ENCODE peak calls at places on chromosome X, in ten cellular contexts. A is left ventricle myocardium inferior, F is lower lobe of right lung, T is A673, V is BJ, I is neural progenitor cell, N is OCI-LY7, J is ovary, Y is mucosa of descending colon, O is fibroblast of mammary gland. B is an unnamed sample.

GRCh38 chrX:71671043-71671829 is 3.9 kb downstream of the LOC101059915 start:
- DNase-seq in J (no peak), Y (no peak), V (no peak), I (no peak), A (no peak), O (no peak), N (no peak), F (no peak), T (no peak), B (peak)

GRCh38 chrX:40418413-40419195 is 162.2 kb upstream of the ATP6AP2 start:
- DNase-seq in A (no peak), J (no peak), T (no peak), I (no peak), N (no peak), V (no peak), Y (no peak), O (no peak), F (no peak), B (peak)

GRCh38 chrX:119194631-119195030 is 41.5 kb upstream of the PGRMC1 start:
- DNase-seq in J (no peak), F (no peak), I (peak), O (peak), Y (no peak), N (no peak), A (no peak), T (peak), V (no peak), B (no peak)

GRCh38 chrX:72268601-72269365 is 8.3 kb downstream of the RPS4X start:
- DNase-seq in N (no peak), Y (no peak), V (no peak), T (peak), F (no peak), J (no peak), A (no peak), O (peak), I (no peak), B (no peak)

GRCh38 chrX:72080150-72080549 is 51.6 kb downstream of the RTL5 start:
- DNase-seq in V (no peak), T (no peak), A (no peak), I (no peak), F (no peak), N (no peak), Y (no peak), J (no peak), O (no peak), B (no peak)

GRCh38 chrX:102739642-102740041 is 19.1 kb downstream of the GPRASP3 start:
- DNase-seq in Y (no peak), F (no peak), I (no peak), T (peak), J (no peak), N (no peak), V (no peak), O (no peak), A (no peak), B (no peak)

GRCh38 chrX:42531431-42531830 is 246.5 kb downstream of the PPP1R2C start:
- DNase-seq in V (no peak), J (no peak), F (no peak), I (no peak), A (no peak), N (no peak), Y (no peak), T (no peak), O (no peak), B (no peak)

GRCh38 chrX:150966235-150966634 is 16.9 kb upstream of the HMGB3 start:
- DNase-seq in V (no peak), F (no peak), A (no peak), O (no peak), Y (no peak), I (no peak), N (no peak), T (no peak), J (no peak), B (no peak)

GRCh38 chrX:96438803-96439202 is 245.8 kb upstream of the DIAPH2 start:
- DNase-seq in I (no peak), V (no peak), N (no peak), Y (no peak), O (peak), F (no peak), A (no peak), J (no peak), T (no peak), B (no peak)

GRCh38 chrX:110089656-110090404 is 86.9 kb downstream of the TMEM164 start:
- DNase-seq in V (no peak), J (no peak), F (no peak), I (no peak), N (no peak), O (no peak), Y (peak), A (no peak), T (no peak), B (no peak)

GRCh38 chrX:78321809-78322208 is 5.6 kb downstream of the CYSLTR1 start:
- DNase-seq in N (peak), Y (peak), I (no peak), O (no peak), F (peak), J (no peak), V (no peak), A (peak), T (no peak), B (peak)

GRCh38 chrX:115047181-115047580 is 29.8 kb upstream of the IL13RA2 start:
- DNase-seq in V (no peak), A (no peak), Y (no peak), I (no peak), J (no peak), T (no peak), F (no peak), O (peak), N (no peak), B (no peak)

GRCh38 chrX:122184791-122185190 is 999.3 kb upstream of the GRIA3 start:
- DNase-seq in F (no peak), V (no peak), Y (no peak), N (no peak), A (no peak), T (no peak), I (no peak), J (no peak), O (no peak), B (no peak)

GRCh38 chrX:119688856-119689455 is 4.0 kb downstream of the SEPTIN6 start:
- DNase-seq in N (no peak), I (no peak), Y (no peak), V (no peak), O (no peak), J (no peak), T (no peak), A (no peak), F (no peak), B (peak)

GRCh38 chrX:85084770-85085393 is 81.2 kb downstream of the APOOL start:
- DNase-seq in F (no peak), A (no peak), J (no peak), V (no peak), Y (peak), T (peak), O (peak), N (peak), I (peak), B (peak)

GRCh38 chrX:68867458-68868166 is 38.8 kb downstream of the EFNB1 start:
- DNase-seq in F (peak), A (peak), Y (no peak), V (no peak), J (peak), T (no peak), I (no peak), N (no peak), O (no peak), B (no peak)

GRCh38 chrX:111568356-111568755 is 56.9 kb downstream of the SERTM2 start:
- DNase-seq in T (peak), V (no peak), F (no peak), A (no peak), O (peak), J (no peak), Y (peak), I (peak), N (no peak), B (no peak)

GRCh38 chrX:58025979-58026378 is 115.7 kb upstream of the ZXDA start:
- DNase-seq in Y (peak), O (peak), J (no peak), F (no peak), A (no peak), T (peak), N (peak), V (no peak), I (peak), B (peak)

GRCh38 chrX:11666180-11666579 is 460 bp upstream of the ARHGAP6 start:
- DNase-seq in T (no peak), Y (no peak), V (no peak), I (peak), A (no peak), N (no peak), J (peak), O (no peak), F (no peak), B (peak)

GRCh38 chrX:97479491-97479890 is 595.8 kb downstream of the RPA4 start:
- DNase-seq in I (no peak), Y (no peak), V (no peak), F (no peak), T (no peak), J (no peak), N (no peak), A (no peak), O (no peak), B (no peak)

DNA sequence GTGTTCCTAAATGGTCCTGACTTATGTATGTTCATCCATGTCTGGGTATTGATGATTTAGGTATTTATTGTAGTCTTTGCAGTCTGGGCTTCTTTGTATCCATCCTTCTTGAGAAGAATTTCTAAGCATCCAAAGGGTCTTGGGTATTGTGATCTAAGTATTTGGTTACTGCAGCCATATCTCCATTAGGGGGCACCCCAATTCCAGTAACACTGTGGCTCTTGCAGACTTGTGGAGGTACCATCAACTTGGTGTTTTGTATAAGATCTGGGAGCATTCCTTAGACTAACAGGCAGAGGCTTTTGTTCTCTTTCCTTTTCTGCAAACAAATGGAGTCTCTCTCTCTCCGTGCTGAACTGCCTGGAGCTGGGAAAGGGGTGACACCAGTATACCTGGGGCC is 113.7 kb upstream of the NEXMIF start:
- DNase-seq in O (peak), F (no peak), I (peak), N (peak), J (no peak), V (no peak), Y (peak), T (peak), A (no peak), B (peak)
- TF ChIP-seq CTCF in O (peak), F (peak), I (peak), N (peak), J (no peak), V (peak), Y (no peak), T (peak), A (peak), B (no peak)

DNA sequence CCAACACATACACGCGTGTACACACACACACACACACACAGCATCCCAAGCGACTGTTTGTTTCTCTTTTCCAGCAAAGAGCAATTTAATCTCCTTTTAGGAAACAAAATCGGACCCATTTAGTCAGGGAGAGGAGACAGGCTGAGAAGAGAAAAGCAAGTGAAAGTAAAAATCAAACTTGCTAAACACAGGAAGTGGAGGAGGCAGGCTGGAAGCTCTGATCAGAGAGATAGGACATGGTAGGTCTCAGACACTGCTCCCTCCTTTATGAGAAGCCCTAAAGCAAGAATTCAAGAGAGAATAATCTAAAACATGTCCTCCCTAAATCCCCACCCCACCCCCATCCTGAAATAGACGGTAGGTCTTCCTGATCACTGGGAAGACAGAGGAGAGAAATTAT is 62.3 kb downstream of the GPC3 start:
- DNase-seq in Y (no peak), T (peak), J (no peak), O (no peak), F (no peak), I (no peak), N (no peak), A (no peak), V (no peak), B (peak)
- H3K4me3 ChIP-seq in Y (no peak), T (no peak), J (no peak), O (no peak), F (no peak), I (no peak), N (no peak), A (no peak), V (no peak), B (no peak)

DNA sequence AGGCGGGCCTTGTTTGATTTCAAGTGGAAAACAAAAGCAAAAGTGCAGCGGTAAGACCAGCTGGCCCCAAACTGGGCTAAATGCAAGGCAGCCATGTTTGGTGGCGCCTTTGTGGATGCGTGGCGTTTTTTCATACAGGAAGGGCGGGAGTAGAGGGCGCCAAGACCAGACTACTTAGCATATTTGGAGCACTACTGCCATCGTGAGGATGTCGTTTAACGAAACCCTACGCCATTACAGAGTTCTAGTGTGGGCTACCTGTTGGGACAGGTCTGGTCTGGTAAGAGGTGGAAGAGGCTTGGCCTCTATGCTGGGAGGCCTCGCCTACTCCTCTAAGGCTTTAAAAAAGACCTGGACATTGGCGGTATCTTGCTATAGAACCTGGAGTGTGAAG is 230.7 kb upstream of the STK26 start:
- DNase-seq in N (no peak), F (no peak), I (no peak), V (no peak), J (peak), O (peak), Y (no peak), T (peak), A (no peak), B (peak)
- TF ChIP-seq CTCF in N (no peak), F (no peak), I (no peak), V (no peak), J (peak), O (peak), Y (no peak), T (peak), A (no peak), B (no peak)

DNA sequence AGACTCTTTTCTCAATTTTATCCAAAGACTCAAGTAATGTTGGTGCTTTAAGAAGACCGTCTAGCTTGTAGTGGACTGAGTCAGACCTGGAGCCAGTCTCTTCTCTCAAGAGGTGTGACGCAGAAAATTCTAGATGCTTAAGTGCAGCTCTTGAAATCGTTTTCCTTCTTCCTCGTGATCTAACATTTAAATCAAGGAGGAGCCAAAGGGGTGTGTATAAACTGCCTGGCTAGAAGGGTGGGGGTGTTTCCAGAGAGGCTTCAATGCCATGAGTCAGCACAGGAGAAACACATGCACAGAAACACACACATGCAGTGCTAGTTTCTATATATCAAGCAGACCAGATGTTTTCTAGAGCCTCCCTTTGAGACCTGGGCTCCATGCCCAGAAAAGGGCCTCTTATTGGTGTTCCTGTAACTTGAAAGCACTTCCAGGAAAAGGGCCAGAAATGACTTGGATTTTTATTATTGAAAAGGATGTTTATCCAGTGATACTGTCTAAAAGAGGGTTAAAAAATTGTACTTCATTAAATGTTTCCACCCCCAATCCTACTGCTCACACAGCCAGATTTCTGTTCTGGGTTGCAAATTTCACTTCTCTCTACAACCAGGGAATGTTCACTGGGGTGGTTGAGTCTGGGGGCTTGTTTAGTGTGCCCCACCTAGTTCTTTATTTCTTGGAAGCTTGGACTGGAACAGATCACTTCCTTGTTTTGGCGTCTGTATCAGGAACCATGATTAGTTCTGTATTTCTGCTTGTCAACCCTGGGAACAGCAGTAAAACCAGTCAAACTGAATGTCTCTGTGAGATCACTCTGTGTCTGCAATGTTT is at the start of gene CLIC2:
- DNase-seq in Y (peak), A (peak), F (peak), V (no peak), I (no peak), N (no peak), O (peak), J (peak), T (peak), B (peak)
- H3K4me3 ChIP-seq in Y (no peak), A (peak), F (peak), V (no peak), I (no peak), N (no peak), O (no peak), J (peak), T (no peak), B (peak)

GRCh38 chrX:49204017-49204416 is 4.0 kb upstream of the SYP start:
- DNase-seq in N (no peak), I (no peak), O (no peak), Y (no peak), F (no peak), V (no peak), A (no peak), J (no peak), T (no peak), B (no peak)

GRCh38 chrX:49205443-49205842 is 5.5 kb upstream of the SYP start:
- DNase-seq in V (no peak), A (no peak), F (no peak), T (no peak), J (no peak), I (no peak), N (no peak), Y (no peak), O (no peak), B (no peak)

GRCh38 chrX:49203536-49203935 is 3.5 kb upstream of the SYP start:
- DNase-seq in Y (no peak), F (no peak), V (no peak), A (no peak), J (no peak), T (no peak), N (no peak), I (no peak), O (no peak), B (no peak)

GRCh38 chrX:49206543-49206942 is 6.5 kb upstream of the SYP start:
- DNase-seq in V (no peak), O (no peak), A (no peak), T (no peak), J (no peak), F (no peak), N (no peak), I (no peak), Y (no peak), B (no peak)

GRCh38 chrX:49204709-49205108 is 4.7 kb upstream of the SYP start:
- DNase-seq in T (no peak), Y (no peak), J (no peak), O (no peak), I (no peak), F (no peak), A (no peak), N (no peak), V (no peak), B (no peak)
- TF ChIP-seq CTCF in T (no peak), Y (no peak), J (no peak), O (no peak), I (no peak), F (no peak), A (no peak), N (no peak), V (no peak), B (no peak)